ENCODE peak calls at places on chromosomes 12 and 14, in four cellular contexts. O is HepG2, X is GM06990, T is mammary epithelial cell. S is an unnamed sample. For H3K27me3, the result is how much of the 10 kb centered on the place peaks cover.

GRCh38 chr14:59343585-59343984 is 121.6 kb downstream of the GPR135 start:
- DNase-seq in X (no peak), T (no peak), O (no peak), S (no peak)

GRCh38 chr14:98428483-98428994 is 843.5 kb downstream of the BCL11B start:
- DNase-seq in O (no peak), X (no peak), T (no peak), S (no peak)

GRCh38 chr12:111201036-111201435 is 167.9 kb downstream of the PHETA1 start:
- DNase-seq in O (no peak), T (no peak), X (no peak), S (no peak)

GRCh38 chr14:78637903-78638302 is 467.7 kb downstream of the NRXN3 start:
- DNase-seq in O (no peak), T (no peak), X (no peak), S (no peak)

GRCh38 chr12:20364501-20364900 is 3.8 kb upstream of the PDE3A start:
- DNase-seq in X (no peak), O (no peak), T (no peak), S (peak)

GRCh38 chr14:95460647-95461478 is 55.6 kb downstream of the SYNE3 start:
- DNase-seq in T (no peak), X (no peak), O (no peak), S (peak)

GRCh38 chr14:83757896-83758295 is 1772.0 kb upstream of the FLRT2 start:
- DNase-seq in O (no peak), T (no peak), X (no peak), S (no peak)

GRCh38 chr14:76951149-76951548 is 77.4 kb downstream of the IRF2BPL start:
- DNase-seq in T (no peak), X (no peak), O (no peak), S (no peak)

GRCh38 chr12:47899466-47899865 is 5.3 kb downstream of the VDR start:
- DNase-seq in O (no peak), X (no peak), T (no peak), S (no peak)

GRCh38 chr12:108495054-108495453 is 20.0 kb upstream of the FICD start:
- DNase-seq in X (no peak), T (peak), O (peak), S (peak)

GRCh38 chr14:91368681-91369416 is 48.8 kb downstream of the CCDC88C start:
- DNase-seq in X (no peak), T (no peak), O (no peak), S (no peak)

GRCh38 chr14:76546426-76547221 is 170.7 kb downstream of the ESRRB start:
- DNase-seq in O (peak), T (peak), X (no peak), S (peak)

GRCh38 chr12:50603817-50604639 is 99.2 kb downstream of the DIP2B start:
- DNase-seq in T (no peak), X (no peak), O (no peak), S (no peak)

GRCh38 chr14:32077081-32078029 is at the start of gene ARHGAP5:
- DNase-seq in X (no peak), T (no peak), O (peak), S (no peak)

GRCh38 chr12:5907812-5908211 is 37.2 kb downstream of the ANO2 start:
- DNase-seq in T (no peak), O (no peak), X (no peak), S (no peak)

GRCh38 chr12:91777268-91777997 is 368.2 kb downstream of the BTG1 start:
- DNase-seq in O (peak), T (peak), X (no peak), S (peak)

GRCh38 chr14:98444077-98444476 is 827.9 kb downstream of the BCL11B start:
- DNase-seq in O (no peak), X (no peak), T (no peak), S (no peak)

GRCh38 chr12:110046451-110047187 is 1.7 kb downstream of the C12orf76 start:
- DNase-seq in X (no peak), T (no peak), O (peak), S (no peak)

GRCh38 chr14:27242874-27243273 is 645.0 kb upstream of the NOVA1 start:
- DNase-seq in T (no peak), X (no peak), O (no peak), S (no peak)

GRCh38 chr14:83923836-83924235 is 1606.1 kb upstream of the FLRT2 start:
- DNase-seq in O (no peak), T (no peak), X (no peak), S (no peak)

GRCh38 chr14:51868405-51868804 is 8.0 kb downstream of the GNG2 start:
- DNase-seq in T (no peak), O (no peak), X (no peak), S (no peak)

GRCh38 chr14:74290415-74290814 is 12.3 kb downstream of the ABCD4 start:
- DNase-seq in T (no peak), O (no peak), X (no peak), S (peak)

GRCh38 chr12:124740691-124741137 is 123.0 kb downstream of the SCARB1 start:
- DNase-seq in T (peak), X (no peak), O (peak), S (peak)

GRCh38 chr12:4250691-4251090 is 22.9 kb upstream of the CCND2 start:
- DNase-seq in T (no peak), X (no peak), O (no peak), S (no peak)

GRCh38 chr12:3045494-3045893 is 31.7 kb upstream of the TSPAN9 start:
- DNase-seq in O (no peak), T (no peak), X (no peak), S (no peak)

GRCh38 chr12:85975716-85976115 is 101.6 kb downstream of the NTS start:
- DNase-seq in X (no peak), O (no peak), T (no peak), S (no peak)

GRCh38 chr12:127145543-127145928 is 1121.4 kb upstream of the TMEM132C start:
- DNase-seq in T (no peak), O (no peak), X (no peak), S (no peak)
- H3K4me3 ChIP-seq in T (peak), O (no peak), X (no peak), S (peak)

GRCh38 chr12:116009805-116010204 is 267.7 kb downstream of the MED13L start:
- DNase-seq in T (no peak), X (no peak), O (peak), S (no peak)
- TF ChIP-seq CTCF in T (peak), X (peak), O (no peak), S (peak)

GRCh38 chr12:57712671-57713070 is 18.7 kb downstream of the OS9 start:
- DNase-seq in X (no peak), O (no peak), T (no peak), S (no peak)

GRCh38 chr12:57713209-57713608 is 19.3 kb downstream of the OS9 start:
- DNase-seq in X (no peak), O (no peak), T (no peak), S (no peak)

GRCh38 chr12:57707250-57707649 is 13.3 kb downstream of the OS9 start:
- DNase-seq in T (no peak), X (no peak), O (no peak), S (no peak)

DNA sequence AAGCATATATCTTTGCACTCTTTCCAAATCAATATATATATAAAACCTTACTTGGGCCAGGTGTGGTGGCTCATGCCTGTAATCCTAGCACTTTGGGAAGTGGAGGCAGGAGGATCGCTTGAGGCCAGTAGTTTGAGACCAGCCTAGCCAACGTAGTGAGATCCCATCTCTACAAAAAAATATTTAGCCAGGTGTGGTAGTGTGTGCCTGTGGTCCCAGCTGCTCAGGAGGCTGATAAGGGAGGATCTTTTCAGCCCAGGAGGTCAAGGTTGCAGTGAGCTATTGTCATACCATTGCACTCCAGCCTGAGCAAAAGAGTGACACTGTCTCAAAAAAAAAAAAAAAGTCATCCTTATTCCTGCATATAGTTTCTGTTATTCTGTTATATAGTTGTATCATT is 14.4 kb downstream of the OS9 start:
- DNase-seq in T (no peak), O (no peak), X (no peak), S (no peak)
- H3K27me3 ChIP-seq in T (under half), O (under half), X (under half), S (under half)

GRCh38 chr12:22971247-22971646 is 346.3 kb downstream of the ETNK1 start:
- DNase-seq in T (no peak), X (no peak), O (no peak), S (no peak)
- H3K4me3 ChIP-seq in T (no peak), X (no peak), O (no peak), S (no peak)

DNA sequence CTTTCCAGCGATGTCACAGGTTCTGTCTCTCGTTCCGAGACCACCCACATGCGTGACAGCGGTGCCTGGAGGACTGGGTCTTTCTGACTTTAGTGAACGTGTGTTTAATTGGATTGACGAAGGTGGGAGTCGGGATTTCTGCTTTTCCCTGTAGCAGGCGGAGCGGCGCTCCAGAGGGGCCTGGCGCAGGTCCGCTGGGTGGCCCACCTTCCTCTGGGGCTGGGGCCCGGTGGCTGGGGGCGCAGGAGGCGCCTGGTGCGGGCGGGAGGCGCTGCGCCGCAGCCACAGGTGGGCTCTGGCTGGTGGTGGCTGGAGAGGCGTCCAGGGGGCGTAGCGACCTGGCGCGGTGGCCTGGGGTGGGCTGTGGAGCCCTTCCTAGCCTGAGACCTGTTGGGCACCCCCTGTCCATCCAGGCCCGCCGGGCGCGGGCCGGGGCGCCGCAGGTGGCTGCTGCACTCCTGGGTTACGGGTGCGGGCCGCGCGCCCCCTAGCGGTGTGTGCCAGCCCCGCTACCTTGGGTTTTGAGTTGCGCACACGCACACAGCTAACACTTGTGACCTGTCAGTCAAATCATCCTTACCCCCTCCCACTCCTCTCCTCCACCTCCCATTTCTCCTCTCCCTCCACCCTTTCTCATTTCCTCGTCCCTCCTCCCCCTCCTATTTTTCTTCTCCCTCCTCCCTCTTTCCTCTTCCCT is 2.0 kb downstream of the MEG3 start:
- DNase-seq in T (peak), X (no peak), O (no peak), S (peak)
- TF ChIP-seq CTCF in T (peak), X (no peak), O (no peak), S (peak)

GRCh38 chr12:102950950-102951490 is 6.5 kb upstream of the ASCL1 start:
- DNase-seq in O (no peak), X (no peak), T (no peak), S (no peak)
- H3K27me3 ChIP-seq in O (under half), X (under half), T (under half), S (under half)

GRCh38 chr14:103848720-103849077 is 1.3 kb upstream of the PPP1R13B start:
- DNase-seq in T (no peak), O (no peak), X (no peak), S (no peak)
- H3K4me3 ChIP-seq in T (no peak), O (peak), X (no peak), S (peak)